ENCODE peak calls at places on chromosomes 12 and 14, in six cellular contexts. M is mesenchymal stem cell, I is IMR-90, F is neuronal stem cell, P is trophoblast cell, E is H1. D is an unnamed sample.
A peak's percentile ranks its signal among the peaks of the same experiment; 100 is the strongest.

GRCh38 chr12:32702470-32702869 is 23.4 kb downstream of the DNM1L start:
- DNase-seq in I (no peak), M (peak; percentile 28), E (no peak), F (no peak), P (no peak), D (no peak)

GRCh38 chr12:49979061-49979586 is 6.4 kb downstream of the AQP6 start:
- DNase-seq in I (no peak), M (no peak), P (no peak), E (no peak), F (no peak), D (no peak)

GRCh38 chr14:55448146-55448614 is 7.8 kb upstream of the TBPL2 start:
- DNase-seq in E (no peak), P (peak; percentile 89), I (peak; percentile 97), M (peak; percentile 92), F (no peak), D (peak; percentile 39)

GRCh38 chr14:104924421-104925213 is at the start of gene PLD4:
- DNase-seq in F (no peak), M (no peak), E (no peak), P (no peak), I (no peak), D (no peak)

GRCh38 chr12:58262796-58263195 is 321.4 kb downstream of the ATP23 start:
- DNase-seq in I (no peak), M (no peak), F (no peak), E (no peak), P (no peak), D (no peak)

GRCh38 chr14:57293851-57294837 is 25.4 kb downstream of the AP5M1 start:
- DNase-seq in P (no peak), I (peak; percentile 35), E (no peak), F (no peak), M (peak; percentile 16), D (peak; percentile 12)

GRCh38 chr14:102317564-102318248 is 1.8 kb upstream of the ZNF839 start:
- DNase-seq in I (no peak), E (no peak), F (no peak), M (no peak), P (peak; percentile 85), D (peak; percentile 92)

GRCh38 chr12:105935981-105936380 is 202.8 kb downstream of the NUAK1 start:
- DNase-seq in M (peak; percentile 50), E (no peak), I (peak; percentile 57), P (no peak), F (no peak), D (no peak)

GRCh38 chr12:98635657-98636323 is 8.8 kb downstream of the IKBIP start:
- DNase-seq in M (peak; percentile 59), F (no peak), P (peak; percentile 6), I (peak; percentile 77), E (no peak), D (peak; percentile 12)

GRCh38 chr12:66235626-66236281 is 46.7 kb downstream of the IRAK3 start:
- DNase-seq in I (peak; percentile 4), F (no peak), M (peak; percentile 41), P (no peak), E (no peak), D (no peak)

GRCh38 chr14:64761441-64762043 is 57.3 kb downstream of the PLEKHG3 start:
- DNase-seq in I (peak; percentile 49), F (no peak), P (peak; percentile 24), E (no peak), M (peak; percentile 38), D (no peak)

GRCh38 chr12:117330441-117331113 is 30.8 kb downstream of the NOS1 start:
- DNase-seq in F (no peak), I (no peak), M (no peak), E (no peak), P (no peak), D (no peak)

GRCh38 chr12:48180857-48181495 is 2.5 kb upstream of the CCDC184 start:
- DNase-seq in P (no peak), E (no peak), M (no peak), I (no peak), F (no peak), D (no peak)

GRCh38 chr14:38138581-38139138 is 69.0 kb upstream of the SSTR1 start:
- DNase-seq in M (peak; percentile 17), E (no peak), I (peak; percentile 68), F (no peak), P (no peak), D (peak; percentile 28)

GRCh38 chr14:63308723-63309317 is 9.9 kb downstream of the GPHB5 start:
- DNase-seq in P (peak; percentile 39), F (no peak), M (no peak), E (peak; percentile 23), I (peak; percentile 29), D (peak; percentile 70)

GRCh38 chr14:68758301-68758700 is 34.6 kb downstream of the ZFP36L1 start:
- DNase-seq in I (no peak), E (no peak), P (no peak), F (no peak), M (no peak), D (no peak)

GRCh38 chr12:31326689-31327659 is 1.0 kb upstream of the SINHCAF start:
- DNase-seq in I (no peak), F (peak; percentile 20), M (peak; percentile 27), P (no peak), E (no peak), D (peak; percentile 30)

GRCh38 chr12:107536613-107537012 is 149.0 kb upstream of the PWP1 start:
- DNase-seq in I (peak; percentile 53), P (no peak), F (no peak), M (no peak), E (no peak), D (no peak)

DNA sequence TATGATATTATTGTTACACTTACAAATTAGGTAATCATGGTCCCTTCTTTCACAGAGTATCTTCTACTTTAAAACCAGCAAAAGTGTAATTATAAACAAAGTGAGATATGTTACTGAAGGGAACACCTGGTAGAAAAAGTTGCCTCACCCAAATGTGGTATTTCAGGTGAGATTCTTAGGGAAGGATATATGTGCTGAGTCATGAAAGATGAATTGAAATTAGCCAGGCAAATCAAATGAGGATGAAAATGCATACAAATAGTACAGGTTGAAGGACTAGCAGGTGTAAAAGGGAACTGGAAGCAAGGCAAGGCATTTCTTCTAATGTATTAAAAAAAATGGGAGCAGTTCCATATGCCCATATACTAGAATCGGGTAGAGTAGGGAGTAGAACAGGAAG is 220.9 kb downstream of the PRKD1 start:
- DNase-seq in E (no peak), M (no peak), P (no peak), I (no peak), F (no peak), D (no peak)
- H3K23ac ChIP-seq in E (no peak overlapping the region), M (no peak overlapping the region), P (no peak overlapping the region), I (no peak overlapping the region), F (no peak overlapping the region), D (no peak overlapping the region)

GRCh38 chr14:92948647-92949046 is 25.7 kb downstream of the CHGA start:
- DNase-seq in F (no peak), I (no peak), P (no peak), E (no peak), M (no peak), D (no peak)
- H3K36me3 ChIP-seq in F (peaks cover 8% of the 10 kb centered on the region), I (no peaks in the 10 kb centered on the region), P (peaks cover 2% of the 10 kb centered on the region), E (peaks cover 16% of the 10 kb centered on the region), M (peaks cover 24% of the 10 kb centered on the region), D (no peaks in the 10 kb centered on the region)

GRCh38 chr14:82501554-82501953 is 967.9 kb upstream of the SEL1L start:
- DNase-seq in P (no peak), I (no peak), E (no peak), M (no peak), F (no peak), D (no peak)

GRCh38 chr14:82504894-82505293 is 971.2 kb upstream of the SEL1L start:
- DNase-seq in F (no peak), E (no peak), P (no peak), M (no peak), I (no peak), D (no peak)

GRCh38 chr14:82502043-82502442 is 968.4 kb upstream of the SEL1L start:
- DNase-seq in I (no peak), P (no peak), F (no peak), M (no peak), E (no peak), D (no peak)

DNA sequence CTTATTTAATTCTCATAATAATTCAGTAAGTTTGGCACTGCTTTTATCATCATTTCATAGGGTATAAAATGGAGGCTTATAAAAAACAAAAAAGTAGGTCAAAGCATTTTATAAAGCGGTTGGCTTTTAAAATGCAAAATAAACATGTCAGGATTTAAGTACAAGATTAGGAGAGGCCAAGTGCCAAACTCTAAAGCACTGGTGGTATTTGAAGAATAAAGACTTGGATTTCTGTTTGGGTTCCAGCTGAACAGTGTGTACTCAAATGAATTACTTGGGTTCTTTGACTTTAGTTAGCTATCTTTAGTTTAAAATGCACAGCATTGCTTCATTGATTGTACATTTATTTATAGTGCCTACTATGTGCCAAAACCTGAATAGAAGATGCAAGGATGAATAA is 966.6 kb upstream of the SEL1L start:
- DNase-seq in P (no peak), M (no peak), F (no peak), I (no peak), E (no peak), D (no peak)
- H3K23ac ChIP-seq in P (no peak overlapping the region), M (no peak overlapping the region), F (no peak overlapping the region), I (no peak overlapping the region), E (no peak overlapping the region), D (no peak overlapping the region)

DNA sequence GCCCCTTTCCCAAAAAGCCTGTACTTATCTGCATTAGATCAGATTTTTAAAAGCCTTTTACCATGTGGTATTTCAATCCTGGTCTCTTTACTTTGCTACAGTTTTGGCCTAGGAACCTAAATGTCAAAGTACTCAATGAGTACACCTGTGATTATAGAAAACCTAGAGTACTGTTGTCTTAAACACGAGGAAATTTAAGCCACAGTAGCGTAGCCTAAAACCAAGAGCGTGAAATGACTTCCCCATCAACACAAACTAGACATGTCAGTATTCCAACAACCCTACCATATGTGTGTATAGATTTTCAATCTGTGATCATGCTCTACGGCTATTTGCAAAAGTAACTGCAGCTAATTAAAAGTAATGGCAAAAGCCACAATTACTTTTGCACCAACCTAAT is 52.7 kb upstream of the OR5AU1 start:
- DNase-seq in M (no peak), I (no peak), P (no peak), E (no peak), F (no peak), D (no peak)
- H3K36me3 ChIP-seq in M (peaks cover 94% of the 10 kb centered on the region), I (peaks cover 43% of the 10 kb centered on the region), P (peaks cover 53% of the 10 kb centered on the region), E (peaks cover 50% of the 10 kb centered on the region), F (peaks cover 95% of the 10 kb centered on the region), D (peaks cover 10% of the 10 kb centered on the region)

DNA sequence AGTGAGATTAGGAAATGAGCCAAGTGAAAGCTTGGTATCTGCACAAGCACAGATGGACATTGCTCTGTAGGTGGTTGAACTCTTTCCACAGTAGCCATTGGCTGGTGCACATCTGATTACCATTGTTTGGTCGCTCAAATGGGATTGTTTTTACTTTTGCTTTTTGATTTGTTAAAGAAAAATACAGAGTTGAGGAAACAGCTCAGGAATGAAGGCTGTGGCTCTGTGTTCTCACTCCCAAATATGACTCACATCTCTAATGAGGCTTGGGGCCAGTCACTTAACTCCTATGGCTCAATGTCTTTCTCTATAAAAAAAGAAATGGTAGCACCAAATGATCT is 241.3 kb downstream of the BMP4 start:
- DNase-seq in M (peak; percentile 73), E (no peak), I (peak; percentile 28), F (no peak), P (no peak), D (no peak)
- H3K23ac ChIP-seq in M (no peak overlapping the region), E (no peak overlapping the region), I (peak overlapping the region; percentile 24), F (no peak overlapping the region), P (no peak overlapping the region), D (no peak overlapping the region)

DNA sequence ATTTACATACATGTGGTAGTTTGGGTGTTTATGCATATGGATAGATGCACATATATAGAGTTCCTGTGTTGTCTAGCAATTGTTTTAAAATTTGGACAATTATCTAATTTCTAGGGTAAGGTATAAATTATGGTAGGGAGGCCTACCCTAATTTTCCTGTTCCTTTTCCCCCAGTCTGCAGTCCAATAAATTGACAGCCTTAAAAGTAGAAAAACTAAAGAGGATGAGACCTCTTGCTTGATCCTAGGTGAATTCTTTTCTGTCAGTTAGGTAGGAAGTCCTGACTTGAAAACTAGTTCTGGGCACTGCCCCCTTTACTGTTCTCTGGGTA is 2.1 kb upstream of the CDKN1B start:
- DNase-seq in E (no peak), F (no peak), M (no peak), P (no peak), I (no peak), D (no peak)
- H3K36me3 ChIP-seq in E (no peaks in the 10 kb centered on the region), F (peaks cover 21% of the 10 kb centered on the region), M (peaks cover 13% of the 10 kb centered on the region), P (peaks cover 2% of the 10 kb centered on the region), I (peaks cover 12% of the 10 kb centered on the region), D (no peaks in the 10 kb centered on the region)

D was measured in mesendoderm.